ENCODE peak calls at places on chromosomes 13 and 19, in nine cellular contexts. M, R, U, O, N, D, Q, F and E are unnamed samples.

GRCh38 chr19:57068921-57069697 is 50.7 kb upstream of the USP29 start:
- DNase-seq in U (no peak), Q (no peak), N (no peak), D (no peak), O (peak; percentile 71), F (no peak), M (no peak), R (no peak), E (peak; percentile 34)

GRCh38 chr19:38009650-38010229 is 102.7 kb downstream of the SIPA1L3 start:
- DNase-seq in U (no peak), O (no peak), D (no peak), F (no peak), Q (no peak), M (no peak), N (no peak), R (peak; percentile 60), E (no peak)

GRCh38 chr13:25179810-25180437 is 7.8 kb upstream of the AMER2 start:
- DNase-seq in U (no peak), M (no peak), F (no peak), Q (no peak), R (no peak), N (no peak), O (no peak), D (no peak), E (no peak)

GRCh38 chr19:16197622-16198362 is at the start of gene AP1M1:
- DNase-seq in Q (peak; percentile 99), R (peak; percentile 100), N (peak; percentile 99), O (peak; percentile 97), D (peak; percentile 97), M (peak; percentile 89), F (peak; percentile 97), U (peak; percentile 99), E (peak; percentile 99)

GRCh38 chr19:19217110-19217509 is 5.4 kb downstream of the NCAN start:
- DNase-seq in F (no peak), R (no peak), Q (no peak), N (no peak), U (no peak), O (no peak), D (peak; percentile 14), M (no peak), E (no peak)

GRCh38 chr13:110006304-110006703 is 219.9 kb upstream of the IRS2 start:
- DNase-seq in R (no peak), Q (no peak), O (peak; percentile 74), F (no peak), U (peak; percentile 78), N (peak; percentile 69), D (peak; percentile 66), M (no peak), E (no peak)

GRCh38 chr13:40146063-40146462 is 490.6 kb downstream of the COG6 start:
- DNase-seq in U (no peak), R (no peak), Q (no peak), O (no peak), D (no peak), M (no peak), N (no peak), F (no peak), E (no peak)

GRCh38 chr13:34345601-34345939 is 527.6 kb downstream of the RFC3 start:
- DNase-seq in O (no peak), U (no peak), D (no peak), M (no peak), Q (no peak), F (no peak), N (no peak), R (no peak), E (no peak)

GRCh38 chr13:80215368-80215767 is 125.6 kb downstream of the SPRY2 start:
- DNase-seq in O (no peak), U (no peak), N (no peak), F (no peak), R (no peak), D (peak; percentile 71), M (no peak), Q (no peak), E (no peak)

GRCh38 chr13:28486144-28486543 is 8.8 kb downstream of the FLT1 start:
- DNase-seq in O (no peak), F (no peak), D (no peak), R (no peak), N (no peak), M (no peak), U (no peak), Q (no peak), E (no peak)

GRCh38 chr13:97108535-97108910 is 113.6 kb upstream of the MBNL2 start:
- DNase-seq in N (no peak), Q (no peak), F (no peak), O (no peak), D (peak; percentile 32), M (no peak), R (no peak), U (no peak), E (no peak)

GRCh38 chr19:55454787-55455243 is 6.6 kb downstream of the ISOC2 start:
- DNase-seq in O (no peak), U (no peak), Q (peak; percentile 43), R (peak; percentile 75), F (peak; percentile 54), N (peak; percentile 42), M (no peak), D (no peak), E (peak; percentile 82)

GRCh38 chr19:30226464-30227070 is 145.6 kb upstream of the ZNF536 start:
- DNase-seq in U (no peak), R (no peak), Q (no peak), D (no peak), F (no peak), O (no peak), M (no peak), N (no peak), E (peak; percentile 46)

GRCh38 chr13:44739539-44739938 is 163.4 kb upstream of the TSC22D1 start:
- DNase-seq in R (no peak), F (no peak), U (no peak), O (no peak), Q (no peak), M (no peak), N (no peak), D (no peak), E (no peak)

GRCh38 chr13:44734204-44734707 is 158.1 kb upstream of the TSC22D1 start:
- DNase-seq in U (peak; percentile 89), N (no peak), F (no peak), O (peak; percentile 85), R (no peak), D (peak; percentile 63), Q (peak; percentile 50), M (no peak), E (no peak)

GRCh38 chr13:44738463-44738862 is 162.3 kb upstream of the TSC22D1 start:
- DNase-seq in N (no peak), Q (no peak), M (no peak), O (no peak), F (no peak), D (no peak), U (no peak), R (no peak), E (no peak)

GRCh38 chr13:44735806-44736205 is 159.7 kb upstream of the TSC22D1 start:
- DNase-seq in U (no peak), N (no peak), O (no peak), R (no peak), D (no peak), M (no peak), F (no peak), Q (no peak), E (no peak)

GRCh38 chr13:44739120-44739519 is 163.0 kb upstream of the TSC22D1 start:
- DNase-seq in N (no peak), R (no peak), Q (no peak), F (no peak), U (no peak), O (no peak), D (no peak), M (no peak), E (no peak)
- TF ChIP-seq CTCF in N (no peak), R (no peak), Q (no peak), F (peak; percentile 3), U (no peak), O (no peak), D (no peak), M (no peak), E (peak; percentile 30)

GRCh38 chr19:51097796-51098195 is 10.4 kb downstream of the CTU1 start:
- DNase-seq in N (no peak), O (no peak), U (no peak), F (no peak), M (no peak), Q (no peak), D (no peak), R (no peak), E (no peak)

GRCh38 chr19:51094696-51095279 is 12.1 kb upstream of the KLK14 start:
- DNase-seq in D (no peak), U (no peak), Q (peak; percentile 30), O (no peak), N (peak; percentile 57), M (no peak), F (peak; percentile 68), R (peak; percentile 80), E (peak; percentile 81)

GRCh38 chr19:51098366-51099069 is 9.7 kb downstream of the CTU1 start:
- DNase-seq in N (no peak), O (no peak), U (no peak), M (no peak), D (no peak), Q (peak; percentile 68), R (no peak), F (peak; percentile 33), E (peak; percentile 69)

GRCh38 chr19:51097166-51097736 is 11.0 kb downstream of the CTU1 start:
- DNase-seq in N (peak; percentile 80), Q (peak; percentile 77), D (peak; percentile 52), M (no peak), O (peak; percentile 80), F (peak; percentile 79), U (no peak), R (peak; percentile 85), E (peak; percentile 81)

DNA sequence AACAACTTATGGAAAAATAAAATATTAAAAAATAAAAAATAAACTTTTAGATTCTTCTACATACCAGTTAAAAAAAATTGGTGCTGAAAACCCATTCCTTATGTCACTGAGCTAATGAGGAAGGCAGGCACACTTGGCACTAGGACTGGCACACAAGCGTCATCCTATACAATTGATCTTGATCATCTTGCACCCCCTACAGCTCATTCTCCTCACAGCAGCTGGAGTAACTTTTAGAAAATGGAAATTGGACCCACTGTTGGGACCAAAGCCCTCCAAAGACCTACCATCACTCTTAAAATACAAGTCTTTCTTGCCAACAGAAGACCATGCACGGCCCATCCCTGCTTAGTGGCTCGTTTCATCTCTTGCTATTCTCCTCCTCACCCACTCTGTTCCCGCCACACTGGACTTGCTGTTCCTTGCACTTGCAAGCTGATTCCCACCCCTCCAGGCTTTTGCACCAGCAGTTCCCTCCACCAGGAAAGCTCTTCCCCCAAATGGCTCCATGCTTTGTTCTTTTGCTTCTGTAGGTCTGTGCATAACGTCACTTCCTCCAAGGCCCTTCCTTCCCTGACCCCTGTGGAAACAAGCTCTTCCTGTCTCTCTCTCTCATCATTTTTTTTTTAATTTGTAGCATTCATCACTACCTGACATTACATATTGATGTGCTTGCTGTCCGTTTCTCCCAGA is 11.6 kb downstream of the CTU1 start:
- DNase-seq in M (no peak), Q (no peak), R (no peak), F (no peak), O (no peak), N (no peak), D (no peak), U (no peak), E (no peak)
- TF ChIP-seq CTCF in M (no peak), Q (peak; percentile 14), R (no peak), F (peak; percentile 39), O (no peak), N (no peak), D (peak; percentile 26), U (no peak), E (no peak)

GRCh38 chr13:83340170-83340569 is 542.1 kb downstream of the SLITRK1 start:
- DNase-seq in U (no peak), R (no peak), D (no peak), Q (no peak), N (no peak), F (no peak), M (no peak), O (no peak), E (no peak)
- TF ChIP-seq CTCF in U (no peak), R (no peak), D (no peak), Q (no peak), N (no peak), F (no peak), M (no peak), O (no peak), E (no peak)

GRCh38 chr19:3343619-3344502 is 22.5 kb upstream of the NFIC start:
- DNase-seq in N (peak; percentile 89), M (peak; percentile 76), U (peak; percentile 98), D (peak; percentile 70), F (no peak), Q (peak; percentile 76), O (peak; percentile 95), R (peak; percentile 69), E (no peak)
- TF ChIP-seq CTCF in N (no peak), M (peak; percentile 28), U (no peak), D (no peak), F (no peak), Q (peak; percentile 36), O (peak; percentile 66), R (no peak), E (no peak)